ENCODE peak calls at places on chromosomes 7 and 10, in nine cellular contexts. T is endothelial cell; H is T-helper 17 cell; C is stimulated activated CD4-positive, alpha-beta T cell treated with anti-CD3 and anti-CD28 coated beads, Interleukin-15, amount 100 ng/mL, for 1 hour; N is GM20000; D is activated T-cell treated with anti-CD3 and anti-CD28 coated beads, Interleukin-2, amount 50 U/mL, for 48 hours; A is fibroblast of lung; V is NCI-H2081; S is GM10248. W is an unnamed sample.

GRCh38 chr10:103041391-103041790 is 123.3 kb downstream of the CNNM2 start:
- DNase-seq in T (no peak), H (no peak), C (no peak), N (no peak), D (no peak), A (no peak), V (no peak), S (no peak), W (no peak)

GRCh38 chr7:6290345-6290744 is 17.9 kb upstream of the CYTH3 start:
- DNase-seq in T (no peak), H (no peak), C (no peak), N (no peak), D (no peak), A (no peak), V (no peak), S (no peak), W (no peak)

GRCh38 chr7:127632276-127632910 is 14.5 kb upstream of the PAX4 start:
- DNase-seq in T (no peak), H (no peak), C (no peak), N (no peak), D (no peak), A (peak), V (no peak), S (no peak), W (no peak)

GRCh38 chr7:16982640-16983103 is 100.9 kb upstream of the AGR3 start:
- DNase-seq in T (no peak), H (no peak), C (no peak), N (peak), D (peak), A (peak), V (peak), S (no peak), W (peak)

GRCh38 chr7:29806131-29806792 is at the start of gene WIPF3:
- DNase-seq in T (peak), H (no peak), C (no peak), N (peak), D (peak), A (no peak), V (peak), S (peak), W (peak)

GRCh38 chr10:103885617-103886016 is 30.2 kb upstream of the SH3PXD2A start:
- DNase-seq in T (no peak), H (no peak), C (no peak), N (no peak), D (no peak), A (peak), V (no peak), S (no peak), W (no peak)

GRCh38 chr7:107975394-107976013 is 27.5 kb downstream of the LAMB1 start:
- DNase-seq in T (no peak), H (no peak), C (no peak), N (no peak), D (no peak), A (no peak), V (no peak), S (no peak), W (no peak)

GRCh38 chr10:131997366-131998049 is 15.8 kb upstream of the BNIP3 start:
- DNase-seq in T (peak), H (no peak), C (no peak), N (no peak), D (no peak), A (peak), V (no peak), S (no peak), W (no peak)

GRCh38 chr7:16694806-16695205 is 48.8 kb downstream of the BZW2 start:
- DNase-seq in T (no peak), H (no peak), C (no peak), N (no peak), D (no peak), A (no peak), V (no peak), S (no peak), W (no peak)

GRCh38 chr7:76278540-76278939 is 23.9 kb upstream of the HSPB1 start:
- DNase-seq in T (no peak), H (no peak), C (no peak), N (no peak), D (no peak), A (no peak), V (no peak), S (no peak), W (no peak)

W was measured in Caki2.